ENCODE peak calls at places on chromosome 10, in five cellular contexts. B is adrenal gland, H is mesenchymal stem cell, K is ovary, L is IMR-90. Q is an unnamed sample. For H3K4me1, the result is how much of the 10 kb centered on the place peaks cover.

GRCh38 chr10:110786172-110786571 is 85.6 kb upstream of the PDCD4 start:
- DNase-seq in B (no peak), H (peak), K (no peak), L (peak), Q (no peak)

GRCh38 chr10:122682522-122682921 is 17.1 kb downstream of the C10orf120 start:
- DNase-seq in B (no peak), H (no peak), K (no peak), L (no peak), Q (no peak)

GRCh38 chr10:6163364-6164270 is 39.1 kb upstream of the PFKFB3 start:
- DNase-seq in B (peak), H (peak), K (peak), L (peak), Q (peak)

GRCh38 chr10:103932996-103933395 is 15.0 kb upstream of the STN1 start:
- DNase-seq in B (no peak), H (no peak), K (no peak), L (no peak), Q (no peak)

GRCh38 chr10:72883861-72884260 is 9.7 kb upstream of the OIT3 start:
- DNase-seq in B (no peak), H (no peak), K (no peak), L (peak), Q (no peak)

GRCh38 chr10:120557296-120557810 is 100.3 kb downstream of the PLPP4 start:
- DNase-seq in B (no peak), H (no peak), K (no peak), L (no peak), Q (no peak)

GRCh38 chr10:12499066-12499465 is 149.7 kb downstream of the CAMK1D start:
- DNase-seq in B (no peak), H (no peak), K (no peak), L (peak), Q (no peak)

GRCh38 chr10:17793823-17794759 is 15.1 kb upstream of the MRC1 start:
- DNase-seq in B (no peak), H (no peak), K (no peak), L (no peak), Q (no peak)

GRCh38 chr10:73743327-73743904 is 756 bp upstream of the SEC24C start:
- DNase-seq in B (no peak), H (peak), K (no peak), L (no peak), Q (no peak)

GRCh38 chr10:76433161-76434005 is 1002.0 kb downstream of the LRMDA start:
- DNase-seq in B (peak), H (no peak), K (no peak), L (no peak), Q (no peak)

GRCh38 chr10:8069627-8070026 is 15.1 kb downstream of the GATA3 start:
- DNase-seq in B (no peak), H (peak), K (no peak), L (peak), Q (no peak)

GRCh38 chr10:81018898-81019890 is 481.5 kb downstream of the SH2D4B start:
- DNase-seq in B (peak), H (peak), K (no peak), L (peak), Q (peak)

GRCh38 chr10:31017534-31018361 is 13.9 kb downstream of the ZNF438 start:
- DNase-seq in B (no peak), H (no peak), K (no peak), L (no peak), Q (no peak)

GRCh38 chr10:118698421-118698820 is 56.3 kb downstream of the CACUL1 start:
- DNase-seq in B (peak), H (peak), K (no peak), L (peak), Q (peak)

GRCh38 chr10:104308439-104308903 is 29.8 kb downstream of the ITPRIP start:
- DNase-seq in B (no peak), H (no peak), K (no peak), L (no peak), Q (no peak)

GRCh38 chr10:94364480-94364879 is 1.7 kb upstream of the NOC3L start:
- DNase-seq in B (no peak), H (no peak), K (no peak), L (no peak), Q (no peak)

GRCh38 chr10:71419750-71420149 is 23.0 kb downstream of the CDH23 start:
- DNase-seq in B (peak), H (no peak), K (no peak), L (no peak), Q (no peak)

GRCh38 chr10:3484306-3485187 is 300.5 kb downstream of the KLF6 start:
- DNase-seq in B (no peak), H (peak), K (no peak), L (peak), Q (no peak)

GRCh38 chr10:77613476-77614130 is 24.0 kb downstream of the KCNMA1 start:
- DNase-seq in B (no peak), H (peak), K (no peak), L (no peak), Q (no peak)

GRCh38 chr10:87700031-87700796 is 40.5 kb downstream of the PAPSS2 start:
- DNase-seq in B (no peak), H (no peak), K (no peak), L (peak), Q (no peak)

GRCh38 chr10:99316374-99316773 is 12.8 kb upstream of the CNNM1 start:
- DNase-seq in B (no peak), H (no peak), K (no peak), L (no peak), Q (peak)
- H3K4me1 ChIP-seq in B (under half), H (under half), K (under half), L (under half), Q (under half)

GRCh38 chr10:43128958-43129706 is 9.1 kb upstream of the CSGALNACT2 start:
- DNase-seq in B (peak), H (peak), K (no peak), L (peak), Q (no peak)
- H3K4me3 ChIP-seq in B (no peak), H (no peak), K (no peak), L (no peak), Q (no peak)

DNA sequence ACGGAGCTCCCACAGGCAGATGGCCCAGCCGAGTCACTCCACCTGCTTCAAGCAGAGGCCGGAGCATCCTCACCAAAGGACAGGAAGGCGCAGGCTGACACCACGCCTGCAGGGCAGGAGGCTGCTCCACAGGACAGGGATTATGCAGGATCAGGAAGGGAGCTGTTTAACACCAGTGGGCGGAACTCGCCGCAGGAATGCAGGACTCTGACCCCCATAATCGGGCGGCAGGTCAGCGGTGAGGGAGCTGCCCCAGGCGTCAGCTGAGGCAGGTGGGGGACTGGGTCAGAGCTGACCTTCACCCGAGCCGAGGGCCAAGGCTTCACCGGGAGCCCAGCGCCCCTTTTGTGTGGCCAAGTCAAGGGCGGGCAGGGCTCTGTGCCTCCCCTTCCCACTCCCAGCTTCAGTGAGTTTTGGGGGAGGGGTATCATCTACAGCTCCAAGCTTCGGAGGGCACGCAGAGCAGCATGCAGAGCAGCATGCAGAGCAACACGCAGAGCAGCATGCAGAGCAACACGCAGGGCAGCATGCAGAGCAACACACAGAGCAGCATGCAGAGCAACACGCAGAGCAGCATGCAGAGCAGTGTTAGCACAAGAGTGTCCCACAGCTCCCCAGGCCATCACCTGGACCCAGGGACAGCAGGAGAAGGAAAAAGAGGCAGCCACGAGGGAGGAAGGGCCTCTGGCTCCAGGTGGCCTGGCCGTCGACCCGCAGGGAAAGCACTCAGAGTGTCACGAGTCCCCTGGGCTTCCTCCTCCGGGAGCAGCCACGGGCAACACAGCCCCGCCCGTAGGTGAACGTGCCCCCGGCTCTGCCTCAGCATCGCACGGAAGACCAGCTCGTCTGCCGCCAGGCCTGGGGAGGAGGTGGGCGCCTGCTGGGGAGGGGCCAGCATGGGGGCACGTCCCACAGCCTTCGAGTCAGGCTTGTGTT is 151.7 kb upstream of the PPP2R2D start:
- DNase-seq in B (no peak), H (no peak), K (no peak), L (no peak), Q (no peak)
- H3K4me1 ChIP-seq in B (under half), H (under half), K (under half), L (under half), Q (under half)

GRCh38 chr10:48431871-48432270 is 125.4 kb downstream of the MAPK8 start:
- DNase-seq in B (no peak), H (no peak), K (no peak), L (peak), Q (no peak)
- H3K4me3 ChIP-seq in B (no peak), H (no peak), K (no peak), L (no peak), Q (no peak)

GRCh38 chr10:42987121-42987541 is 89.7 kb upstream of the RET start:
- DNase-seq in B (no peak), H (no peak), K (no peak), L (no peak), Q (no peak)
- H3K4me1 ChIP-seq in B (under half), H (under half), K (under half), L (under half), Q (under half)

GRCh38 chr10:86366902-86367338 is 325 bp upstream of the GRID1 start:
- DNase-seq in B (no peak), H (no peak), K (no peak), L (no peak), Q (no peak)
- H3K4me3 ChIP-seq in B (peak), H (peak), K (peak), L (peak), Q (peak)

GRCh38 chr10:14569274-14570060 is 205.2 kb downstream of the FAM107B start:
- DNase-seq in B (peak), H (no peak), K (no peak), L (no peak), Q (no peak)

GRCh38 chr10:14566498-14566897 is 208.2 kb downstream of the FAM107B start:
- DNase-seq in B (no peak), H (no peak), K (no peak), L (no peak), Q (no peak)

GRCh38 chr10:14564268-14564744 is 210.4 kb downstream of the FAM107B start:
- DNase-seq in B (no peak), H (no peak), K (no peak), L (no peak), Q (no peak)

GRCh38 chr10:14565199-14565598 is 209.5 kb downstream of the FAM107B start:
- DNase-seq in B (no peak), H (no peak), K (no peak), L (no peak), Q (no peak)

DNA sequence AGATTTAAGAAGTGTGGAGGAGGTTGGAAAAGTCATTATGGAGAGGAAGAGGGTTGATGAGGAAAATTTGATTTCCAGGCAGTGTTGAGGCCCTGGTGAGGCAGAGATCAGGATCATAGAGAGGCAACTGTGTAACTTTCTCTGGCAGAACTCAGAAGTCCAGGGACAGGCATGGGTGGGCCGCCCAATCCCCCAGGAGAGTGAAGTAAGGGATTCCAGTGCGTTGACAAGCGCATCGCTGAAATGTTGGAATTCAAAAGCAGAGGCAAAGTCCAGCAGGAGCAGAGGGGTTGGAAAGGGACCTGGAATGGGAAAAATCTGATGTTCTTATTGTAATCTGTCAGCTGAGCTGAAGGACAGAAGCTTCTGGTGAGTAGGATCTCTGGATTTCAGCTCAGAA is 207.3 kb downstream of the FAM107B start:
- DNase-seq in B (no peak), H (no peak), K (no peak), L (no peak), Q (no peak)
- H3K4me1 ChIP-seq in B (under half), H (under half), K (under half), L (under half), Q (under half)

Q was measured in testis.